ENCODE peak calls at places on chromosome 14, in eight cellular contexts. A is CD4-positive, alpha-beta memory T cell; Z is CD4-positive, CD25-positive, alpha-beta regulatory T cell; L is sigmoid colon; R is stomach; N is uterus; F is keratinocyte; Y is K562. K is an unnamed sample.

GRCh38 chr14:103624860-103625259 is 4.2 kb upstream of the KLC1 start:
- DNase-seq in N (peak; percentile 71), F (no peak), A (no peak), Z (peak; percentile 20), L (peak; percentile 85), R (peak; percentile 68), Y (no peak), K (peak; percentile 71)

GRCh38 chr14:38500125-38500524 is 244.2 kb upstream of the CLEC14A start:
- DNase-seq in N (no peak), F (no peak), R (no peak), A (no peak), Y (no peak), L (no peak), Z (no peak), K (no peak)

GRCh38 chr14:44914849-44915248 is 46.9 kb downstream of the KLHL28 start:
- DNase-seq in Z (no peak), F (no peak), L (no peak), A (no peak), N (no peak), R (no peak), Y (no peak), K (no peak)

GRCh38 chr14:38730420-38730819 is 372.6 kb downstream of the SEC23A start:
- DNase-seq in N (no peak), A (no peak), R (no peak), L (no peak), Z (no peak), Y (no peak), F (no peak), K (no peak)

GRCh38 chr14:95133282-95133681 is 24.0 kb downstream of the DICER1 start:
- DNase-seq in L (no peak), A (no peak), Y (no peak), Z (no peak), F (no peak), N (no peak), R (no peak), K (no peak)

GRCh38 chr14:96380735-96381134 is 11.2 kb upstream of the AK7 start:
- DNase-seq in N (no peak), R (no peak), F (no peak), L (no peak), Z (no peak), Y (no peak), A (no peak), K (no peak)

GRCh38 chr14:37140176-37140575 is 32.2 kb downstream of the SLC25A21 start:
- DNase-seq in R (no peak), Z (no peak), A (no peak), L (no peak), F (no peak), Y (no peak), N (no peak), K (no peak)

GRCh38 chr14:54440454-54440853 is 720 bp downstream of the CNIH1 start:
- DNase-seq in Z (no peak), R (no peak), N (no peak), Y (no peak), A (no peak), L (no peak), F (no peak), K (no peak)

GRCh38 chr14:76486251-76486743 is 110.4 kb downstream of the ESRRB start:
- DNase-seq in N (no peak), F (no peak), R (no peak), Y (no peak), L (no peak), Z (no peak), A (no peak), K (no peak)

GRCh38 chr14:64196026-64196425 is 98.1 kb downstream of the ESR2 start:
- DNase-seq in A (no peak), N (no peak), Y (no peak), R (no peak), Z (no peak), F (no peak), L (no peak), K (no peak)

GRCh38 chr14:55803506-55804197 is 223.6 kb downstream of the KTN1 start:
- DNase-seq in A (no peak), F (no peak), Y (no peak), R (no peak), N (no peak), Z (no peak), L (no peak), K (no peak)

GRCh38 chr14:41548666-41549065 is 58.0 kb upstream of the LRFN5 start:
- DNase-seq in N (no peak), Z (no peak), A (no peak), Y (no peak), R (no peak), L (no peak), F (no peak), K (no peak)

GRCh38 chr14:67162390-67162789 is 26.9 kb upstream of the GARIN2 start:
- DNase-seq in Y (no peak), A (no peak), R (no peak), N (no peak), Z (no peak), L (no peak), F (no peak), K (no peak)

GRCh38 chr14:103516426-103517171 is 6.0 kb downstream of the CKB start:
- DNase-seq in F (no peak), R (no peak), Y (no peak), Z (no peak), N (no peak), A (no peak), L (peak; percentile 46), K (no peak)

GRCh38 chr14:75283162-75283883 is 4.7 kb downstream of the FOS start:
- DNase-seq in F (no peak), N (no peak), R (peak; percentile 72), Z (no peak), Y (peak; percentile 17), L (peak; percentile 82), A (peak; percentile 63), K (peak; percentile 74)

GRCh38 chr14:61584258-61584657 is 111.1 kb upstream of the HIF1A start:
- DNase-seq in N (no peak), L (no peak), R (no peak), F (no peak), Z (no peak), A (no peak), Y (no peak), K (no peak)

GRCh38 chr14:98919431-98919830 is 352.6 kb downstream of the BCL11B start:
- DNase-seq in N (no peak), R (no peak), Y (no peak), A (no peak), F (no peak), Z (no peak), L (peak; percentile 43), K (no peak)

GRCh38 chr14:74660167-74660566 is 48.1 kb upstream of the LTBP2 start:
- DNase-seq in F (no peak), Z (no peak), Y (peak; percentile 16), L (no peak), N (no peak), R (no peak), A (no peak), K (no peak)

GRCh38 chr14:79899610-79900009 is 311.7 kb downstream of the DIO2 start:
- DNase-seq in L (no peak), R (no peak), Y (no peak), Z (no peak), F (no peak), N (no peak), A (no peak), K (no peak)

GRCh38 chr14:22487401-22487800 is 101.6 kb downstream of the DAD1 start:
- DNase-seq in Y (no peak), A (no peak), R (no peak), L (no peak), Z (no peak), F (no peak), N (no peak), K (no peak)

GRCh38 chr14:81449114-81449513 is 49.0 kb upstream of the STON2 start:
- DNase-seq in R (no peak), Z (no peak), L (peak; percentile 69), N (no peak), F (no peak), Y (no peak), A (no peak), K (peak; percentile 35)

GRCh38 chr14:60753264-60754126 is 18.9 kb downstream of the MNAT1 start:
- DNase-seq in Y (no peak), Z (peak; percentile 85), N (no peak), L (no peak), F (no peak), R (no peak), A (peak; percentile 77), K (no peak)

GRCh38 chr14:20630340-20631022 is 11.0 kb downstream of the OR6S1 start:
- DNase-seq in N (peak; percentile 23), F (peak; percentile 83), R (no peak), Y (no peak), L (no peak), Z (peak; percentile 42), A (peak; percentile 35), K (peak; percentile 72)

GRCh38 chr14:33529773-33530172 is 421.1 kb downstream of the EGLN3 start:
- DNase-seq in R (no peak), Z (no peak), N (no peak), Y (no peak), L (no peak), A (no peak), F (no peak), K (no peak)
- H3K4me1 ChIP-seq in R (no peaks in the 10 kb centered on the region), Z (no peaks in the 10 kb centered on the region), N (no peaks in the 10 kb centered on the region), Y (no peaks in the 10 kb centered on the region), L (no peaks in the 10 kb centered on the region), A (no peaks in the 10 kb centered on the region), F (no peaks in the 10 kb centered on the region), K (no peaks in the 10 kb centered on the region)

GRCh38 chr14:91416744-91417133 is 881 bp downstream of the CCDC88C start:
- DNase-seq in R (peak; percentile 47), N (no peak), A (no peak), Z (no peak), Y (no peak), L (no peak), F (no peak), K (peak; percentile 69)

GRCh38 chr14:91419044-91419397 is 1.4 kb upstream of the CCDC88C start:
- DNase-seq in Z (peak; percentile 75), F (no peak), Y (no peak), N (no peak), A (peak; percentile 81), L (no peak), R (peak; percentile 24), K (no peak)

GRCh38 chr14:91417134-91417982 is at the start of gene CCDC88C:
- DNase-seq in N (peak; percentile 42), Z (peak; percentile 83), A (peak; percentile 83), Y (no peak), F (no peak), R (peak; percentile 82), L (no peak), K (peak; percentile 80)

GRCh38 chr14:91418387-91419043 is 895 bp upstream of the CCDC88C start:
- DNase-seq in F (no peak), R (peak; percentile 79), Z (peak; percentile 82), L (no peak), Y (peak; percentile 43), N (peak; percentile 45), A (peak; percentile 84), K (peak; percentile 87)

GRCh38 chr14:91417983-91418386 is 365 bp upstream of the CCDC88C start:
- DNase-seq in L (no peak), Y (peak; percentile 86), F (no peak), Z (peak; percentile 86), R (peak; percentile 61), N (no peak), A (peak; percentile 79), K (no peak)
- H3K4me1 ChIP-seq in L (peaks cover 21% of the 10 kb centered on the region), Y (peaks cover 18% of the 10 kb centered on the region), F (peaks cover 22% of the 10 kb centered on the region), Z (peaks cover 50% of the 10 kb centered on the region), R (peaks cover 50% of the 10 kb centered on the region), N (no peaks in the 10 kb centered on the region), A (peaks cover 37% of the 10 kb centered on the region), K (peaks cover 12% of the 10 kb centered on the region)

GRCh38 chr14:68549057-68549421 is 243.8 kb downstream of the ZFP36L1 start:
- DNase-seq in Y (no peak), Z (no peak), N (peak; percentile 68), A (no peak), L (no peak), F (peak; percentile 93), R (no peak), K (no peak)
- H3K4me1 ChIP-seq in Y (no peaks in the 10 kb centered on the region), Z (no peaks in the 10 kb centered on the region), N (peaks cover 42% of the 10 kb centered on the region), A (no peaks in the 10 kb centered on the region), L (peaks cover 94% of the 10 kb centered on the region), F (peaks cover 92% of the 10 kb centered on the region), R (peaks cover 95% of the 10 kb centered on the region), K (no peaks in the 10 kb centered on the region)

GRCh38 chr14:68940614-68941185 is 38.4 kb downstream of the ACTN1 start:
- DNase-seq in R (no peak), F (no peak), Z (no peak), N (no peak), A (no peak), L (no peak), Y (no peak), K (no peak)
- H3K4me1 ChIP-seq in R (peaks cover 100% of the 10 kb centered on the region), F (peaks cover 99% of the 10 kb centered on the region), Z (peaks cover 8% of the 10 kb centered on the region), N (peaks cover 32% of the 10 kb centered on the region), A (peaks cover 27% of the 10 kb centered on the region), L (peaks cover 100% of the 10 kb centered on the region), Y (peaks cover 20% of the 10 kb centered on the region), K (peaks cover 33% of the 10 kb centered on the region)

K was measured in colonic mucosa.